ENCODE peak calls at places on chromosomes 1 and 21, in five cellular contexts. S is A673; I is effector memory CD8-positive, alpha-beta T cell; N is endothelial cell; Z is stimulated activated CD8-positive, alpha-beta memory T cell treated with anti-CD3 and anti-CD28 coated beads, Interleukin-7, amount 100 ng/mL, for 1 hour. L is an unnamed sample.

GRCh38 chr1:119859647-119860046 is 36.7 kb downstream of the ADAM30 start:
- DNase-seq in S (peak), I (no peak), N (no peak), Z (no peak), L (no peak)

GRCh38 chr1:156100205-156100995 is 14.1 kb upstream of the LMNA start:
- DNase-seq in S (no peak), I (no peak), N (no peak), Z (no peak), L (no peak)

GRCh38 chr1:3315991-3316943 is 138.2 kb upstream of the ARHGEF16 start:
- DNase-seq in S (peak), I (peak), N (no peak), Z (no peak), L (peak)

GRCh38 chr21:17527240-17527639 is 14.4 kb downstream of the CXADR start:
- DNase-seq in S (no peak), I (no peak), N (no peak), Z (no peak), L (no peak)

GRCh38 chr1:226790545-226791181 is 51.6 kb upstream of the ITPKB start:
- DNase-seq in S (no peak), I (no peak), N (no peak), Z (no peak), L (no peak)

GRCh38 chr1:76501136-76501535 is 366.1 kb upstream of the ST6GALNAC5 start:
- DNase-seq in S (peak), I (no peak), N (no peak), Z (no peak), L (no peak)

GRCh38 chr1:58874757-58875755 is 91.2 kb upstream of the JUN start:
- DNase-seq in S (no peak), I (no peak), N (no peak), Z (no peak), L (no peak)

GRCh38 chr1:66331641-66332523 is 202.1 kb upstream of the SGIP1 start:
- DNase-seq in S (peak), I (no peak), N (peak), Z (peak), L (peak)

GRCh38 chr21:44817914-44818635 is at the start of gene SUMO3:
- DNase-seq in S (peak), I (peak), N (peak), Z (peak), L (peak)

GRCh38 chr1:168304865-168305264 is 24.2 kb downstream of the TBX19 start:
- DNase-seq in S (peak), I (no peak), N (no peak), Z (no peak), L (no peak)

GRCh38 chr1:155893389-155894142 is 17.6 kb downstream of the RIT1 start:
- DNase-seq in S (peak), I (peak), N (no peak), Z (no peak), L (peak)

GRCh38 chr1:161038523-161039153 is at the start of gene TSTD1:
- DNase-seq in S (no peak), I (peak), N (peak), Z (peak), L (peak)

GRCh38 chr21:43611598-43612369 is 47.5 kb downstream of the HSF2BP start:
- DNase-seq in S (peak), I (no peak), N (peak), Z (no peak), L (no peak)

GRCh38 chr1:213921352-213922111 is 66.2 kb upstream of the PROX1 start:
- DNase-seq in S (no peak), I (no peak), N (no peak), Z (no peak), L (no peak)

GRCh38 chr1:50300303-50300702 is 122.9 kb downstream of the DMRTA2 start:
- DNase-seq in S (no peak), I (no peak), N (no peak), Z (no peak), L (no peak)